ENCODE peak calls at places on chromosomes 7 and 10, in six cellular contexts. B is PC-9, T is gastrocnemius medialis, F is testis, K is thoracic aorta, N is left lung. U is an unnamed sample. For H3K9me3, the result is how much of the 10 kb centered on the place peaks cover.

GRCh38 chr7:137754076-137754851 is 92.5 kb downstream of the DGKI start:
- DNase-seq in B (no peak), T (no peak), F (no peak), K (no peak), N (no peak), U (no peak)

GRCh38 chr10:89236221-89236620 is 15.4 kb downstream of the LIPA start:
- DNase-seq in B (no peak), T (no peak), F (no peak), K (no peak), N (no peak), U (no peak)

GRCh38 chr7:158390460-158390859 is 197.2 kb downstream of the PTPRN2 start:
- DNase-seq in B (no peak), T (no peak), F (no peak), K (no peak), N (no peak), U (no peak)

GRCh38 chr7:132251327-132251659 is 325.0 kb downstream of the PLXNA4 start:
- DNase-seq in B (peak), T (peak), F (peak), K (peak), N (peak), U (peak)

GRCh38 chr10:3775671-3776551 is 9.1 kb downstream of the KLF6 start:
- DNase-seq in B (peak), T (no peak), F (no peak), K (no peak), N (no peak), U (peak)

GRCh38 chr10:21372651-21373410 is 152.7 kb downstream of the SKIDA1 start:
- DNase-seq in B (peak), T (no peak), F (peak), K (peak), N (peak), U (peak)

GRCh38 chr7:43372656-43373355 is 210.1 kb upstream of the STK17A start:
- DNase-seq in B (no peak), T (no peak), F (no peak), K (no peak), N (no peak), U (no peak)

GRCh38 chr7:44184221-44184873 is 4.9 kb downstream of the GCK start:
- DNase-seq in B (peak), T (no peak), F (peak), K (no peak), N (no peak), U (peak)

GRCh38 chr10:60518745-60519144 is 129.1 kb upstream of the ANK3 start:
- DNase-seq in B (no peak), T (no peak), F (no peak), K (no peak), N (no peak), U (no peak)

GRCh38 chr7:157875230-157876179 is 538.7 kb downstream of the DNAJB6 start:
- DNase-seq in B (no peak), T (no peak), F (peak), K (no peak), N (no peak), U (no peak)

GRCh38 chr10:131429942-131430341 is 118.4 kb upstream of the TCERG1L start:
- DNase-seq in B (no peak), T (peak), F (peak), K (no peak), N (no peak), U (no peak)

GRCh38 chr10:86263209-86263608 is 103.4 kb downstream of the GRID1 start:
- DNase-seq in B (no peak), T (no peak), F (peak), K (no peak), N (no peak), U (no peak)

GRCh38 chr7:94907420-94908203 is at the start of gene PPP1R9A:
- DNase-seq in B (no peak), T (peak), F (peak), K (no peak), N (peak), U (no peak)

GRCh38 chr7:150374026-150374425 is 5.1 kb upstream of the ZNF775 start:
- DNase-seq in B (no peak), T (no peak), F (no peak), K (no peak), N (no peak), U (no peak)

GRCh38 chr7:106423111-106423510 is 138.3 kb upstream of the NAMPT start:
- DNase-seq in B (no peak), T (no peak), F (no peak), K (no peak), N (no peak), U (no peak)

GRCh38 chr10:80100861-80101695 is 22.6 kb downstream of the TMEM254 start:
- DNase-seq in B (peak), T (no peak), F (no peak), K (no peak), N (no peak), U (peak)

GRCh38 chr10:113041841-113042745 is 92.0 kb downstream of the TCF7L2 start:
- DNase-seq in B (no peak), T (no peak), F (no peak), K (no peak), N (no peak), U (peak)

GRCh38 chr7:35537067-35538023 is 157.6 kb downstream of the HERPUD2 start:
- DNase-seq in B (peak), T (peak), F (peak), K (no peak), N (peak), U (peak)

GRCh38 chr10:74822583-74823089 is 3.8 kb upstream of the KAT6B start:
- DNase-seq in B (no peak), T (peak), F (no peak), K (no peak), N (no peak), U (no peak)

GRCh38 chr10:15780353-15781135 is 60.8 kb upstream of the ITGA8 start:
- DNase-seq in B (no peak), T (peak), F (peak), K (peak), N (no peak), U (peak)

GRCh38 chr10:124999433-125000365 is 57.8 kb downstream of the ZRANB1 start:
- DNase-seq in B (no peak), T (no peak), F (peak), K (peak), N (peak), U (no peak)

GRCh38 chr10:35910234-35910633 is 268.1 kb upstream of the FZD8 start:
- DNase-seq in B (no peak), T (no peak), F (no peak), K (no peak), N (no peak), U (peak)

GRCh38 chr7:82699773-82700186 is 256.2 kb upstream of the CACNA2D1 start:
- DNase-seq in B (peak), T (no peak), F (no peak), K (no peak), N (no peak), U (peak)

GRCh38 chr7:71429116-71429515 is 297.2 kb downstream of the GALNT17 start:
- DNase-seq in B (no peak), T (no peak), F (no peak), K (no peak), N (no peak), U (no peak)

GRCh38 chr7:108331971-108332370 is 124.3 kb downstream of the NRCAM start:
- DNase-seq in B (no peak), T (no peak), F (no peak), K (no peak), N (no peak), U (no peak)

GRCh38 chr10:49091450-49092210 is 23.7 kb downstream of the VSTM4 start:
- DNase-seq in B (no peak), T (no peak), F (no peak), K (no peak), N (no peak), U (no peak)

GRCh38 chr7:45088146-45088701 is 545 bp downstream of the NACAD start:
- DNase-seq in B (no peak), T (no peak), F (no peak), K (no peak), N (no peak), U (no peak)

GRCh38 chr7:64775289-64775688 is 18.9 kb upstream of the ZNF138 start:
- DNase-seq in B (no peak), T (no peak), F (no peak), K (no peak), N (no peak), U (no peak)

GRCh38 chr10:24351883-24352778 is 143.2 kb downstream of the KIAA1217 start:
- DNase-seq in B (no peak), T (no peak), F (no peak), K (no peak), N (no peak), U (no peak)

GRCh38 chr7:134789967-134790685 is 10.7 kb downstream of the CALD1 start:
- DNase-seq in B (no peak), T (no peak), F (peak), K (no peak), N (no peak), U (no peak)

GRCh38 chr10:131310904-131311660 is 439 bp downstream of the TCERG1L start:
- DNase-seq in B (no peak), T (no peak), F (peak), K (no peak), N (no peak), U (no peak)

GRCh38 chr7:137957887-137958286 is 44.0 kb downstream of the CREB3L2 start:
- DNase-seq in B (no peak), T (peak), F (no peak), K (peak), N (no peak), U (no peak)

GRCh38 chr7:151550601-151551286 is 31.0 kb upstream of the RHEB start:
- DNase-seq in B (no peak), T (no peak), F (peak), K (no peak), N (no peak), U (peak)

GRCh38 chr7:1492640-1493039 is 11.5 kb downstream of the INTS1 start:
- DNase-seq in B (no peak), T (no peak), F (no peak), K (no peak), N (no peak), U (no peak)

GRCh38 chr7:30159153-30159552 is 24.4 kb downstream of the MTURN start:
- DNase-seq in B (peak), T (no peak), F (no peak), K (no peak), N (no peak), U (no peak)

GRCh38 chr7:39142750-39143149 is 165.0 kb downstream of the POU6F2 start:
- DNase-seq in B (no peak), T (no peak), F (no peak), K (no peak), N (no peak), U (no peak)

GRCh38 chr10:45374451-45375052 is 536 bp downstream of the ALOX5 start:
- DNase-seq in B (peak), T (no peak), F (no peak), K (no peak), N (peak), U (peak)

GRCh38 chr7:17912536-17913235 is 27.6 kb downstream of the SNX13 start:
- DNase-seq in B (no peak), T (no peak), F (no peak), K (no peak), N (no peak), U (no peak)
- H3K4me3 ChIP-seq in B (no peak), T (no peak), F (no peak), K (no peak), N (no peak), U (no peak)

GRCh38 chr10:42482411-42482810 is 156.0 kb downstream of the ZNF33B start:
- DNase-seq in B (no peak), T (no peak), F (no peak), K (no peak), N (no peak), U (peak)

GRCh38 chr10:42475168-42476098 is 162.9 kb downstream of the ZNF33B start:
- DNase-seq in B (no peak), T (no peak), F (peak), K (no peak), N (no peak), U (peak)

GRCh38 chr10:42479057-42479456 is 159.3 kb downstream of the ZNF33B start:
- DNase-seq in B (no peak), T (no peak), F (no peak), K (no peak), N (no peak), U (no peak)

GRCh38 chr10:42476101-42476500 is 162.3 kb downstream of the ZNF33B start:
- DNase-seq in B (no peak), T (no peak), F (no peak), K (no peak), N (no peak), U (no peak)

DNA sequence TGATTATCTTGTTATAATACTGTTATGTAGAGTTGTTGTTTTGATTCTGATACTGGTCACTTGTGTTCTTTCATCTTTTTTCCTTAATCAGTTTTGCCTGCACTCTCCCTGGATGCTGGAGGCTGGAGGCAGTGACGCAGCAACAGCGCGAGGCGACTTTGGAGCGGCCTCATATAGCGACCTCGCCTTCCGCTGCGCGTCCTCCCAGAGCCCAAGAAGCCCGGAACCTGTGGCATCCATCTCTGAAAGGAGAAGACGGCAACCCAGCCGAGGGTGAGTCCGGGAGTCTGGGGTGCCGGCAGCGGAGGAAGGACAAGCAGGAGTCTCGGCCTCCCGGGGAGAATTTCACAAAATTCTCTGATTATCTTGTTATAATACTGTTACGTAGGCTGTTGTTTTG is 161.2 kb downstream of the ZNF33B start:
- DNase-seq in B (no peak), T (no peak), F (peak), K (no peak), N (no peak), U (no peak)
- H3K9me3 ChIP-seq in B (under half), T (under half), F (under half), K (under half), N (under half), U (under half)

GRCh38 chr10:82289945-82290344 is 415.0 kb downstream of the NRG3 start:
- DNase-seq in B (peak), T (no peak), F (no peak), K (no peak), N (peak), U (no peak)
- TF ChIP-seq CTCF in B (no peak), T (no peak), F (no peak), K (no peak), N (no peak), U (no peak)

GRCh38 chr10:116272497-116273221 is at the start of gene GFRA1:
- DNase-seq in B (no peak), T (no peak), F (no peak), K (no peak), N (no peak), U (no peak)

GRCh38 chr10:116270691-116271592 is 2.1 kb downstream of the GFRA1 start:
- DNase-seq in B (no peak), T (peak), F (no peak), K (no peak), N (no peak), U (no peak)

GRCh38 chr10:116278832-116279231 is 5.8 kb upstream of the GFRA1 start:
- DNase-seq in B (no peak), T (no peak), F (no peak), K (no peak), N (no peak), U (no peak)

GRCh38 chr10:116271593-116272496 is 1.2 kb downstream of the GFRA1 start:
- DNase-seq in B (no peak), T (no peak), F (peak), K (no peak), N (no peak), U (no peak)

GRCh38 chr10:116274141-116274861 is 1.3 kb upstream of the GFRA1 start:
- DNase-seq in B (no peak), T (no peak), F (no peak), K (no peak), N (no peak), U (no peak)
- H3K4me3 ChIP-seq in B (no peak), T (peak), F (peak), K (peak), N (peak), U (no peak)

GRCh38 chr10:78752251-78752650 is 316.5 kb upstream of the ZMIZ1 start:
- DNase-seq in B (no peak), T (no peak), F (no peak), K (no peak), N (no peak), U (no peak)
- H3K9me3 ChIP-seq in B (under half), T (under half), F (under half), K (under half), N (under half), U (under half)